ENCODE peak calls at places on chromosomes 2 and 18, in five cellular contexts. S is NCI-H1092 treated with DMSO at 0.1 percent for 48 hours, U is left lung, Y is endothelial cell of umbilical vein, J is left cardiac atrium. H is an unnamed sample.
A peak's percentile ranks its signal among the peaks of the same experiment; 100 is the strongest.

GRCh38 chr2:237122214-237122666 is 36.6 kb downstream of the COPS8 start:
- DNase-seq in U (peak; percentile 79), S (peak; percentile 2), J (peak; percentile 74), Y (peak; percentile 64), H (peak; percentile 87)

GRCh38 chr2:200509227-200509607 is 651 bp downstream of the KCTD18 start:
- DNase-seq in S (no peak), Y (no peak), U (no peak), J (no peak), H (no peak)

GRCh38 chr18:25364732-25365131 is 12.8 kb upstream of the ZNF521 start:
- DNase-seq in Y (no peak), J (no peak), S (no peak), U (no peak), H (no peak)

GRCh38 chr18:8657873-8658521 is 47.4 kb upstream of the MTCL1 start:
- DNase-seq in Y (no peak), S (peak; percentile 69), J (no peak), U (no peak), H (no peak)

GRCh38 chr2:184032983-184033382 is 565.3 kb upstream of the ZNF804A start:
- DNase-seq in U (no peak), J (no peak), S (no peak), Y (no peak), H (no peak)

GRCh38 chr2:240364961-240365775 is 70.3 kb upstream of the GPC1 start:
- DNase-seq in U (no peak), S (no peak), Y (no peak), J (no peak), H (no peak)

GRCh38 chr2:85423525-85423924 is 5.0 kb downstream of the SH2D6 start:
- DNase-seq in S (no peak), U (no peak), J (no peak), Y (no peak), H (no peak)

GRCh38 chr2:62895632-62896009 is 155.0 kb upstream of the OTX1 start:
- DNase-seq in J (no peak), S (no peak), U (no peak), Y (no peak), H (no peak)

GRCh38 chr2:58350484-58350883 is 109.4 kb upstream of the FANCL start:
- DNase-seq in Y (no peak), U (no peak), J (no peak), S (no peak), H (no peak)

GRCh38 chr2:68938938-68939337 is 13.8 kb downstream of the GKN2 start:
- DNase-seq in J (no peak), Y (no peak), U (no peak), S (no peak), H (no peak)

GRCh38 chr2:159807183-159808037 is 9.4 kb upstream of the CD302 start:
- DNase-seq in J (no peak), S (peak; percentile 15), U (no peak), Y (peak; percentile 69), H (no peak)

GRCh38 chr18:22110482-22110924 is 58.9 kb upstream of the GATA6 start:
- DNase-seq in U (no peak), Y (no peak), S (no peak), J (no peak), H (no peak)

H was measured in psoas muscle.